ENCODE peak calls at places on chromosomes 13 and 19, in eight cellular contexts. B, Y, D, E, X, Q, H and G are unnamed samples.

GRCh38 chr19:4976412-4977298 is 7.7 kb downstream of the KDM4B start:
- DNase-seq in H (no peak), X (peak; percentile 85), Y (peak; percentile 93), E (peak; percentile 66), D (peak; percentile 51), Q (peak; percentile 59), B (peak; percentile 62), G (no peak)

GRCh38 chr13:31846984-31847752 is 107.8 kb downstream of the RXFP2 start:
- DNase-seq in Y (no peak), Q (no peak), B (no peak), X (peak; percentile 44), H (no peak), D (no peak), E (no peak), G (no peak)

GRCh38 chr13:21043898-21044297 is 17.5 kb downstream of the LATS2 start:
- DNase-seq in Y (peak; percentile 88), H (no peak), X (no peak), Q (no peak), E (no peak), B (no peak), D (peak; percentile 70), G (no peak)

GRCh38 chr19:51710163-51710562 is 13.6 kb downstream of the HAS1 start:
- DNase-seq in H (no peak), E (no peak), X (no peak), B (no peak), Q (no peak), Y (peak; percentile 60), D (no peak), G (no peak)

GRCh38 chr13:93721483-93721882 is 494.9 kb downstream of the GPC6 start:
- DNase-seq in H (no peak), E (no peak), B (no peak), X (no peak), Y (no peak), D (no peak), Q (no peak), G (no peak)

GRCh38 chr13:21069561-21070004 is 8.2 kb upstream of the LATS2 start:
- DNase-seq in X (no peak), Y (peak; percentile 97), B (peak; percentile 59), E (no peak), Q (no peak), H (no peak), D (peak; percentile 71), G (no peak)

GRCh38 chr19:49552749-49553148 is 24.9 kb downstream of the RCN3 start:
- DNase-seq in B (no peak), X (no peak), D (no peak), E (no peak), Q (no peak), H (peak; percentile 59), Y (no peak), G (no peak)

GRCh38 chr19:31955061-31955460 is 390.3 kb upstream of the ZNF507 start:
- DNase-seq in X (no peak), H (no peak), Q (no peak), Y (no peak), B (no peak), D (no peak), E (no peak), G (no peak)

GRCh38 chr13:46846736-46847135 is 49.8 kb upstream of the ESD start:
- DNase-seq in E (no peak), B (no peak), X (no peak), Q (no peak), Y (no peak), D (no peak), H (no peak), G (no peak)

GRCh38 chr13:27171244-27171829 is at the start of gene USP12:
- DNase-seq in Q (peak; percentile 15), Y (peak; percentile 24), D (peak; percentile 54), X (peak; percentile 73), H (no peak), E (peak; percentile 32), B (no peak), G (peak; percentile 71)

GRCh38 chr13:41007359-41008118 is 11.6 kb downstream of the ELF1 start:
- DNase-seq in D (no peak), X (peak; percentile 39), Y (peak; percentile 16), H (no peak), Q (no peak), E (no peak), B (no peak), G (no peak)
- H3K4me1 ChIP-seq in D (peaks cover 10% of the 10 kb centered on the region), X (peaks cover 20% of the 10 kb centered on the region), Y (peaks cover 2% of the 10 kb centered on the region), H (peaks cover 92% of the 10 kb centered on the region), Q (peaks cover 41% of the 10 kb centered on the region), E (peaks cover 95% of the 10 kb centered on the region), B (peaks cover 65% of the 10 kb centered on the region), G (no peaks in the 10 kb centered on the region)

DNA sequence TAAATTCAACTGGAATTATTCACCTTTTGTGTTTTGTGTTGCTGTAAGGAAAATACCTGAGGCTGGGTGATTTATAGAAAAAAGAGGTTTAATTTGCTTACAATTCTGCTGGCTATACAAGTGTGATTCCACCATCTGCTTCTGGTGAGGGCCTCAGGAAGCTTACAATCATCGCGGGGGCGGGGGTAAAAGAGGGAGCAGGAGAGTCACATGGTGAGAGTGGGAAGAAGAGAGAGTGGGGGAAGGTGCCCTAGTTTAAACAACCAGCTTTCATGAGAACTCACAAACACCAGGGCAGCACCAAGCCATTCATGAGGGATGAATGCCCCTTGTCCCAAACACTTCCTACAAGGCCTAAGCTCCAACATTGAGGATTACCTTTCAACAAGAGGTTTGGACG is 760.7 kb upstream of the PCDH9 start:
- DNase-seq in B (no peak), E (no peak), H (no peak), Y (no peak), Q (no peak), D (no peak), X (no peak), G (no peak)
- H3K4me3 ChIP-seq in B (no peak overlapping the region), E (no peak overlapping the region), H (no peak overlapping the region), Y (no peak overlapping the region), Q (no peak overlapping the region), D (no peak overlapping the region), X (no peak overlapping the region), G (no peak overlapping the region)

GRCh38 chr19:45076029-45076850 is at the start of gene ZNF296:
- DNase-seq in E (peak; percentile 93), D (peak; percentile 77), Q (no peak), X (peak; percentile 92), H (peak; percentile 74), Y (peak; percentile 25), B (peak; percentile 94), G (peak; percentile 82)
- H3K4me1 ChIP-seq in E (peaks cover 51% of the 10 kb centered on the region), D (peaks cover 11% of the 10 kb centered on the region), Q (peaks cover 16% of the 10 kb centered on the region), X (peaks cover 46% of the 10 kb centered on the region), H (peaks cover 51% of the 10 kb centered on the region), Y (peaks cover 6% of the 10 kb centered on the region), B (peaks cover 31% of the 10 kb centered on the region), G (peaks cover 7% of the 10 kb centered on the region)

DNA sequence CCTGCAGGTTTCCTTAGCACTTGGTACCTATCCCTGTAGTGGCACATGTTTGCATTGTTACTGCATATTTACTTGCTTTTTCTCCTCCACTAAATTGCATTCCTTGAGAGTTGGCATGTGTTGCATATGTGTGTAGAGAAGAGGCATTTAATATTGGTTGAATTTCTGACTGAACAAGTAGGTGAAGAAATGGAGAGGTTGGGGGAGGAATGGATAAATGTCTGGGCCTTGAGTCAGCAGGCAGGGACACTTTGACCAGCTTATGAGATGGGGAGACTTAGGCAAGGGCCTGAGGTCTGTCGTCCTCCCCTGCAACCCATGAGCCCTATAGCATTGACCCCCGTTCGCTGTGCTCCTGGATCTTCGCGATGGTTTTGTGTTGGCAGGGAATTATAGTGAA is 2.0 kb upstream of the GPR18 start:
- DNase-seq in B (no peak), E (no peak), Y (peak; percentile 32), H (no peak), D (no peak), Q (no peak), X (no peak), G (no peak)
- H3K4me3 ChIP-seq in B (no peak overlapping the region), E (no peak overlapping the region), Y (no peak overlapping the region), H (no peak overlapping the region), D (no peak overlapping the region), Q (no peak overlapping the region), X (no peak overlapping the region), G (no peak overlapping the region)

GRCh38 chr19:13020002-13020414 is 24.7 kb downstream of the NFIX start:
- DNase-seq in Y (peak; percentile 75), D (no peak), Q (no peak), H (no peak), E (no peak), B (no peak), X (peak; percentile 93), G (no peak)
- H3K4me1 ChIP-seq in Y (peaks cover 29% of the 10 kb centered on the region), D (peaks cover 61% of the 10 kb centered on the region), Q (peaks cover 58% of the 10 kb centered on the region), H (peaks cover 19% of the 10 kb centered on the region), E (peaks cover 100% of the 10 kb centered on the region), B (peaks cover 4% of the 10 kb centered on the region), X (peaks cover 93% of the 10 kb centered on the region), G (peaks cover 16% of the 10 kb centered on the region)

GRCh38 chr19:56671613-56671994 is at the start of gene ZNF835:
- DNase-seq in D (peak; percentile 83), E (peak; percentile 87), B (no peak), X (peak; percentile 70), H (peak; percentile 61), Q (peak; percentile 60), Y (peak; percentile 2), G (no peak)
- H3K4me3 ChIP-seq in D (peak within 1 kb of the TSS; percentile 53), E (peak within 1 kb of the TSS; percentile 40), B (no peak within 1 kb of the TSS), X (peak within 1 kb of the TSS; percentile 45), H (no peak within 1 kb of the TSS), Q (peak within 1 kb of the TSS; percentile 78), Y (no peak within 1 kb of the TSS), G (no peak within 1 kb of the TSS)

DNA sequence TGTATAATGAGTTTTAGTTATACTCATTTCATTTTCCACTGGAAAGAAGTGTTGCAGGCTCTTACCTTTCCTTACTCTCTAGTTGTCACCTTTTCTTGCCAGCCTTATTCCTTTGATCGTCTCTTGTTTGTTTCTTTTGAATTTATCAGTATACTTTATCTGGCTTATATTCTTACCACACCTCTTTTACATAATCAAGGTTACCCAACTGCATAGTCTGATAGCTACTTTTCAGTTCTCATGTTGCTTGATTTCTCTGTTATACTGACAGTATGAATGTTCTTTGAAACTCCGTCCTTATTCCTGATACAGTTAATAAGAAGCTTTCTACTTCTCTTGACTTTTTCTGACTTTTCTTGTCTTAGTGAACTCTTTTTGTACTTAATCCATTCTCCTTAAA is 4.5 kb downstream of the NDFIP2 start:
- DNase-seq in E (no peak), D (no peak), X (no peak), H (no peak), B (no peak), Q (no peak), Y (no peak), G (no peak)
- H3K4me1 ChIP-seq in E (peaks cover 58% of the 10 kb centered on the region), D (no peaks in the 10 kb centered on the region), X (peaks cover 21% of the 10 kb centered on the region), H (peaks cover 22% of the 10 kb centered on the region), B (peaks cover 54% of the 10 kb centered on the region), Q (peaks cover 11% of the 10 kb centered on the region), Y (peaks cover 7% of the 10 kb centered on the region), G (peaks cover 3% of the 10 kb centered on the region)

DNA sequence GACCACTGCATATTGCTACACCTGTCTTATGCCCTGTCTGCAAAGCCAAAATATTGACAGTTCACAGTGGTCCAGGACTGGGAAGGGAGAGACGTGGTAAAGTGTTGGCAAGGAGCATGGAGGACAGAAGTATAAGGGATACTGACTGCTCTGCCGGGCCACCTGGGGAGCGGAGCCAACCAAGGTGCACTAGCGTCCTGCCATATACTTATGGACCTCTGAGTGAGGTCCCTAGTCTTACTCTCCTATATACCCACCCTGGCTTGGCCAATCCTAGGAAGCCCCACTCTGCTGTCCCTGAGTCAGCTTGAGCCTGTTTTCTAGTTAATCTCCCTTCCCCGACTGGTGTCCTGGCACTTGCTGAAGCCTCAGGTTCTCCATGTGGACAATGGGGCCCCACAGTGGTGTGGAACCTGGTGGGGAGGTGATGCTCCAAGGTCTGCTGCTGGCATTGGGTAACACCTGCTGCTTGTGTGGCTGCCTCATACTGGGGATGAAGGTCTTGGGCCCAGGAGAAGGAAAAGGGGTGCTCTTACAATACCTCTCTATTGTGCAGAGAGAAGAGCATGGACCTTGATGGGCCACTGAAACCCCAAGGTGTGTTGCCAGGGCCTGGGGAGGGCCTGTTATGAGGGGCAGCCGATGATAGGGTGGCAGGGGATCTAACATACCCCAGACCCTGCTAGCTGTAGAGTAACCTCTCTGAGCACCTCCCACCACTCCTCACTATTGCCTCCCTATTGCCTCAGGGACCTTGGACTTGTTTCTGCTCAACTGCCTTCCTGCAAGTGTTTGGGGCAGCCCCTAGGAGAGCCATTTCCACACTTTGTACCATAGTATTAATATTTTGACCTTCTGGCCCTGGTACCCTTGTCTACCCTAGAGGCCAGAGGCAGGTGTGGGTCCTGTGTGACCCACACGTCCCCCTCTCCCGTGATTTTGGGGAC is 6.7 kb upstream of the TRIM28 start:
- DNase-seq in Y (no peak), D (no peak), Q (no peak), B (no peak), H (no peak), X (no peak), E (no peak), G (no peak)
- H3K4me3 ChIP-seq in Y (no peak overlapping the region), D (no peak overlapping the region), Q (no peak overlapping the region), B (no peak overlapping the region), H (no peak overlapping the region), X (peak overlapping the region; percentile 60), E (no peak overlapping the region), G (no peak overlapping the region)